ENCODE peak calls at places on chromosome 11, in four cellular contexts. R is HepG2, G is GM12878, V is K562. L is an unnamed sample.
A peak's percentile ranks its signal among the peaks of the same experiment; 100 is the strongest.

GRCh38 chr11:33721291-33721840 is 14.9 kb downstream of the CD59 start:
- DNase-seq in R (no peak), G (no peak), V (no peak), L (no peak)

GRCh38 chr11:74248469-74248868 is 63.0 kb downstream of the P4HA3 start:
- DNase-seq in R (no peak), G (no peak), V (no peak), L (no peak)

GRCh38 chr11:45373506-45373905 is 87.4 kb upstream of the SYT13 start:
- DNase-seq in R (no peak), G (no peak), V (no peak), L (no peak)

GRCh38 chr11:124209824-124210357 is 26.7 kb downstream of the OR10D3 start:
- DNase-seq in R (no peak), G (no peak), V (no peak), L (no peak)

GRCh38 chr11:102241026-102241425 is 76.3 kb upstream of the BIRC3 start:
- DNase-seq in R (no peak), G (no peak), V (no peak), L (no peak)

GRCh38 chr11:26286472-26287066 is 45.4 kb upstream of the ANO3 start:
- DNase-seq in R (peak; percentile 2), G (no peak), V (no peak), L (peak; percentile 38)

GRCh38 chr11:19419813-19420212 is 179.1 kb upstream of the E2F8 start:
- DNase-seq in R (no peak), G (no peak), V (no peak), L (no peak)

GRCh38 chr11:1750840-1751520 is 585 bp upstream of the IFITM10 start:
- DNase-seq in R (no peak), G (no peak), V (no peak), L (no peak)

GRCh38 chr11:118180300-118180703 is 3.9 kb upstream of the SCN2B start:
- DNase-seq in R (peak; percentile 59), G (no peak), V (no peak), L (peak; percentile 71)

GRCh38 chr11:450809-451451 is 851 bp downstream of the PTDSS2 start:
- DNase-seq in R (peak; percentile 70), G (no peak), V (peak; percentile 50), L (peak; percentile 55)

GRCh38 chr11:77056814-77057402 is 9.9 kb upstream of the CAPN5 start:
- DNase-seq in R (no peak), G (no peak), V (no peak), L (no peak)
- TF ChIP-seq TARDBP in R (no peak), G (no peak), V (no peak), L (no peak)

DNA sequence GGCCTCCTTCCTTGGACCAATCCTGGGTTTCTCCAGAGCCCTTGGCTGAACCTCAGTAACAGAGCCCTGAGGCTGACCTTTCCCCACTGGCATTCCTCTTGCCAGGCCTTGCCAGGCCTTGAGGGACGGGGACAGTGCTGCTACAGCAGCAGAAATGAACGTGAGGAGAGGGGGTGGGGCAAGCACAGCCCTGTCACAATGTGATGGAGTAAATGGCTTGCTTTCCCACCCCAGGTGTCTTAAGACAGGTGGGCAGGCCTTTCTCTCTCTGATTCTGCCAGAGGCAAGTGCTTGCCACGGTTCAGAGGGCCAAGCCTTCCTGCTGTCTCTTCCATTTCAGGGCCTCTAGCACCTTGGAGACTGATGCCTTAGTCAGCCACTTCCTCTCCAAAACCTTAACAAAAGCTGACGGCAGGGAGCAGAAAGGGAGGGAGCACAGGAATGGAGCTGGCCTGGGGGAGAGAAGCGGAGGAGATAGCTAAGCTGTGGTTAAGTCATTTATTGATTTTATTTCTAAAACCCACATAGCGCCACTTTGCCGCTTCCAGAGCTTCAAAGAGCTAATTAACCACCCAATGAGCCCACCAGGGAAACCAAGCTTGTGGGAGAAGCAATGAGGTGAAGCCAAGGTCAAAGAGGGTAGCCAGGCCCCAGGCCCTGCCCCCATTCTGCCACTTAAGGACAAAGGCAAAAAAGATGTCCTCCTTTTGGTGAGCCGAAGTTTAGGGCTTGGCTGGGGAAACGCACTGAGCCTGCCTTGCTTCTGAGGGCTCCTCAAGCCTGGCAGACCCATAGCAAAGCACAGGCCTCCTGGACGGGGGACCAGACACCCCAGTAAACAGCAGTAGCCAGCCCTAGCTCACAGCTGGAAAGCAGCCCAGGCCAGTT is 3.4 kb upstream of the PYGM start:
- DNase-seq in R (no peak), G (no peak), V (no peak), L (no peak)
- TF ChIP-seq TARDBP in R (no peak), G (no peak), V (no peak), L (no peak)

DNA sequence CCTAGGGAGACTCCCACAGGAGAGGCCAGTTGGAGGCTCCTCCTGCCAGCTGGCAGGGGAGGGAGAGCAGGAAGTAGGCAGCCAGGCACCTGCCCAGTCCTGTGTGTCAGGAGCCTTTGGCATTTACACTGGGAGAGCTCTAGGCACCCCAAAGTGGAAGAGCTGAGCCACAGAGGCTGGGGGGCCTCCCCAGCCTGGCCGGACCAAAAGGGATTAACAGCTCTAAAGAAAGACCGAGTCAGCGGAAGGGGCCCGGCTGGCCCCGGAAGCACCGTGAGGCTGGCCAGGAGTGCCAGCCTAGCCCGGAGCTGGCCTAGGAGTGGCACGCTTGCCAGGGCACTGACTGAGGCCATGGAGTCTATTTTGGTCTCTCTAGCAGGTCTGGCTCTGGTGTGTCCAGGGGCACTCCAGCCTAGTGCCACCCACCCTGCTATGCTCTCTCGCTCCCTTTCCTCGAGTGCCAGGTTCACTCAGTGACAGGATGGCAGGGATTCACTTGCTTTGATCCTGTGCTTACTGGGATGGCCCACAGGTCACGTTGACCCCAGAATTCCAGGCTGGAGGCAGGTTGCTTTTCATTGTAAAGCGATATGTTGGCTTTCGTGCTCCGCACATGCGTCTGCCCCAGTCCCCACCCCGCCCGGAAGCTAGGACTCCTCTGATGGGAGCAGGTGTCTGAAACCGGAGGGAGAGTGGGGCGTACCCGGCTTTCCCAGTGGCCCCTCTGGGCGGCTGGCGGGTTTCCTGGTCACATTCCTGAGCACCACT is 3.3 kb upstream of the KMT5B start:
- DNase-seq in R (no peak), G (no peak), V (no peak), L (no peak)
- TF ChIP-seq TARDBP in R (no peak), G (no peak), V (no peak), L (no peak)

GRCh38 chr11:93820085-93820710 is 30.2 kb downstream of the VSTM5 start:
- DNase-seq in R (no peak), G (no peak), V (no peak), L (no peak)

GRCh38 chr11:93813974-93814373 is 29.9 kb downstream of the MED17 start:
- DNase-seq in R (no peak), G (no peak), V (no peak), L (no peak)

GRCh38 chr11:93814966-93815633 is 31.0 kb downstream of the MED17 start:
- DNase-seq in R (no peak), G (no peak), V (no peak), L (no peak)

GRCh38 chr11:93820847-93821246 is 29.6 kb downstream of the VSTM5 start:
- DNase-seq in R (no peak), G (no peak), V (no peak), L (no peak)

GRCh38 chr11:93817426-93818348 is 32.7 kb downstream of the VSTM5 start:
- DNase-seq in R (no peak), G (no peak), V (no peak), L (no peak)
- TF ChIP-seq TARDBP in R (no peak), G (no peak), V (no peak), L (no peak)

L was measured in HEK293T.